ENCODE peak calls at places on chromosomes 6 and 20, in eight cellular contexts. One of them, this sample, is unnamed.

GRCh38 chr20:19670829-19671228 is 87.2 kb upstream of the RIN2 start:
- DNase-seq in HCT116: no peak
- DNase-seq in WERI-Rb-1: no peak
- DNase-seq in left ventricle myocardium inferior: no peak
- DNase-seq in cardiac muscle cell: no peak
- DNase-seq in GM23338: no peak
- DNase-seq in Panc1: no peak
- DNase-seq in OCI-LY7: no peak
- DNase-seq in this sample: no peak

GRCh38 chr6:24788031-24788665 is 10.6 kb downstream of the ARMH2 start:
- DNase-seq in HCT116: no peak
- DNase-seq in WERI-Rb-1: no peak
- DNase-seq in left ventricle myocardium inferior: no peak
- DNase-seq in cardiac muscle cell: no peak
- DNase-seq in GM23338: no peak
- DNase-seq in Panc1: no peak
- DNase-seq in OCI-LY7: no peak
- DNase-seq in this sample: no peak

GRCh38 chr6:87274660-87275273 is 47.6 kb upstream of the SMIM8 start:
- DNase-seq in HCT116: no peak
- DNase-seq in WERI-Rb-1: no peak
- DNase-seq in left ventricle myocardium inferior: no peak
- DNase-seq in cardiac muscle cell: no peak
- DNase-seq in GM23338: no peak
- DNase-seq in Panc1: no peak
- DNase-seq in OCI-LY7: no peak
- DNase-seq in this sample: peak; percentile 46

GRCh38 chr6:139752086-139752485 is 377.6 kb upstream of the CITED2 start:
- DNase-seq in HCT116: no peak
- DNase-seq in WERI-Rb-1: no peak
- DNase-seq in left ventricle myocardium inferior: no peak
- DNase-seq in cardiac muscle cell: no peak
- DNase-seq in GM23338: no peak
- DNase-seq in Panc1: no peak
- DNase-seq in OCI-LY7: no peak
- DNase-seq in this sample: no peak

GRCh38 chr20:57814529-57814928 is 104.7 kb upstream of the PMEPA1 start:
- DNase-seq in HCT116: no peak
- DNase-seq in WERI-Rb-1: no peak
- DNase-seq in left ventricle myocardium inferior: no peak
- DNase-seq in cardiac muscle cell: no peak
- DNase-seq in GM23338: no peak
- DNase-seq in Panc1: no peak
- DNase-seq in OCI-LY7: no peak
- DNase-seq in this sample: no peak

GRCh38 chr20:51837876-51838420 is 35.6 kb upstream of the SALL4 start:
- DNase-seq in HCT116: no peak
- DNase-seq in WERI-Rb-1: no peak
- DNase-seq in left ventricle myocardium inferior: no peak
- DNase-seq in cardiac muscle cell: no peak
- DNase-seq in GM23338: peak; percentile 17
- DNase-seq in Panc1: no peak
- DNase-seq in OCI-LY7: no peak
- DNase-seq in this sample: no peak

GRCh38 chr20:8399963-8400362 is 267.9 kb downstream of the PLCB1 start:
- DNase-seq in HCT116: no peak
- DNase-seq in WERI-Rb-1: no peak
- DNase-seq in left ventricle myocardium inferior: no peak
- DNase-seq in cardiac muscle cell: no peak
- DNase-seq in GM23338: no peak
- DNase-seq in Panc1: no peak
- DNase-seq in OCI-LY7: peak; percentile 93
- DNase-seq in this sample: no peak

GRCh38 chr20:13672657-13673056 is 33.9 kb upstream of the TASP1 start:
- DNase-seq in HCT116: no peak
- DNase-seq in WERI-Rb-1: no peak
- DNase-seq in left ventricle myocardium inferior: no peak
- DNase-seq in cardiac muscle cell: no peak
- DNase-seq in GM23338: no peak
- DNase-seq in Panc1: no peak
- DNase-seq in OCI-LY7: no peak
- DNase-seq in this sample: no peak

GRCh38 chr6:134453792-134454510 is 136.0 kb upstream of the SGK1 start:
- DNase-seq in HCT116: no peak
- DNase-seq in WERI-Rb-1: no peak
- DNase-seq in left ventricle myocardium inferior: no peak
- DNase-seq in cardiac muscle cell: no peak
- DNase-seq in GM23338: peak; percentile 82
- DNase-seq in Panc1: no peak
- DNase-seq in OCI-LY7: no peak
- DNase-seq in this sample: no peak

GRCh38 chr6:36346486-36346885 is 9.8 kb upstream of the BNIP5 start:
- DNase-seq in HCT116: no peak
- DNase-seq in WERI-Rb-1: no peak
- DNase-seq in left ventricle myocardium inferior: no peak
- DNase-seq in cardiac muscle cell: no peak
- DNase-seq in GM23338: no peak
- DNase-seq in Panc1: no peak
- DNase-seq in OCI-LY7: no peak
- DNase-seq in this sample: no peak

GRCh38 chr20:20199338-20200160 is 147.2 kb downstream of the CFAP61 start:
- DNase-seq in HCT116: no peak
- DNase-seq in WERI-Rb-1: no peak
- DNase-seq in left ventricle myocardium inferior: no peak
- DNase-seq in cardiac muscle cell: no peak
- DNase-seq in GM23338: peak; percentile 28
- DNase-seq in Panc1: no peak
- DNase-seq in OCI-LY7: no peak
- DNase-seq in this sample: no peak

GRCh38 chr6:53090576-53090975 is 25.4 kb downstream of the FBXO9 start:
- DNase-seq in HCT116: no peak
- DNase-seq in WERI-Rb-1: no peak
- DNase-seq in left ventricle myocardium inferior: no peak
- DNase-seq in cardiac muscle cell: no peak
- DNase-seq in GM23338: no peak
- DNase-seq in Panc1: no peak
- DNase-seq in OCI-LY7: no peak
- DNase-seq in this sample: peak; percentile 7

GRCh38 chr6:3139090-3139903 is 18.0 kb downstream of the TUBB2A start:
- DNase-seq in HCT116: no peak
- DNase-seq in WERI-Rb-1: no peak
- DNase-seq in left ventricle myocardium inferior: peak; percentile 50
- DNase-seq in cardiac muscle cell: no peak
- DNase-seq in GM23338: no peak
- DNase-seq in Panc1: no peak
- DNase-seq in OCI-LY7: peak; percentile 69
- DNase-seq in this sample: peak; percentile 43

GRCh38 chr20:18176318-18176785 is 38.7 kb downstream of the KAT14 start:
- DNase-seq in HCT116: no peak
- DNase-seq in WERI-Rb-1: peak; percentile 31
- DNase-seq in left ventricle myocardium inferior: no peak
- DNase-seq in cardiac muscle cell: no peak
- DNase-seq in GM23338: peak; percentile 67
- DNase-seq in Panc1: no peak
- DNase-seq in OCI-LY7: no peak
- DNase-seq in this sample: no peak
- TF ChIP-seq CTCF in HCT116: no peak
- TF ChIP-seq CTCF in WERI-Rb-1: no peak
- TF ChIP-seq CTCF in left ventricle myocardium inferior: no peak
- TF ChIP-seq CTCF in cardiac muscle cell: no peak
- TF ChIP-seq CTCF in GM23338: peak; percentile 19
- TF ChIP-seq CTCF in Panc1: no peak
- TF ChIP-seq CTCF in OCI-LY7: no peak
- TF ChIP-seq CTCF in this sample: no peak

GRCh38 chr6:107243471-107243870 is 128.2 kb upstream of the BEND3 start:
- DNase-seq in HCT116: no peak
- DNase-seq in WERI-Rb-1: no peak
- DNase-seq in left ventricle myocardium inferior: no peak
- DNase-seq in cardiac muscle cell: no peak
- DNase-seq in GM23338: no peak
- DNase-seq in Panc1: no peak
- DNase-seq in OCI-LY7: no peak
- DNase-seq in this sample: no peak

GRCh38 chr6:107246249-107246971 is 131.1 kb upstream of the BEND3 start:
- DNase-seq in HCT116: no peak
- DNase-seq in WERI-Rb-1: no peak
- DNase-seq in left ventricle myocardium inferior: no peak
- DNase-seq in cardiac muscle cell: no peak
- DNase-seq in GM23338: no peak
- DNase-seq in Panc1: no peak
- DNase-seq in OCI-LY7: no peak
- DNase-seq in this sample: no peak

GRCh38 chr6:107246972-107247615 is 131.8 kb upstream of the BEND3 start:
- DNase-seq in HCT116: no peak
- DNase-seq in WERI-Rb-1: no peak
- DNase-seq in left ventricle myocardium inferior: no peak
- DNase-seq in cardiac muscle cell: no peak
- DNase-seq in GM23338: no peak
- DNase-seq in Panc1: no peak
- DNase-seq in OCI-LY7: no peak
- DNase-seq in this sample: peak; percentile 50

GRCh38 chr6:107244742-107245470 is 129.6 kb upstream of the BEND3 start:
- DNase-seq in HCT116: no peak
- DNase-seq in WERI-Rb-1: no peak
- DNase-seq in left ventricle myocardium inferior: no peak
- DNase-seq in cardiac muscle cell: no peak
- DNase-seq in GM23338: no peak
- DNase-seq in Panc1: no peak
- DNase-seq in OCI-LY7: no peak
- DNase-seq in this sample: no peak

GRCh38 chr6:107244082-107244741 is 128.9 kb upstream of the BEND3 start:
- DNase-seq in HCT116: no peak
- DNase-seq in WERI-Rb-1: no peak
- DNase-seq in left ventricle myocardium inferior: no peak
- DNase-seq in cardiac muscle cell: no peak
- DNase-seq in GM23338: no peak
- DNase-seq in Panc1: no peak
- DNase-seq in OCI-LY7: no peak
- DNase-seq in this sample: peak; percentile 43
- H3K27ac ChIP-seq in HCT116: no peak overlapping the region
- H3K27ac ChIP-seq in WERI-Rb-1: no peak overlapping the region
- H3K27ac ChIP-seq in left ventricle myocardium inferior: no peak overlapping the region
- H3K27ac ChIP-seq in cardiac muscle cell: no peak overlapping the region
- H3K27ac ChIP-seq in GM23338: no peak overlapping the region
- H3K27ac ChIP-seq in Panc1: no peak overlapping the region
- H3K27ac ChIP-seq in OCI-LY7: no peak overlapping the region
- H3K27ac ChIP-seq in this sample: no peak overlapping the region

GRCh38 chr20:44196278-44196677 is 9.3 kb upstream of the JPH2 start:
- DNase-seq in HCT116: no peak
- DNase-seq in WERI-Rb-1: no peak
- DNase-seq in left ventricle myocardium inferior: no peak
- DNase-seq in cardiac muscle cell: no peak
- DNase-seq in GM23338: no peak
- DNase-seq in Panc1: no peak
- DNase-seq in OCI-LY7: no peak
- DNase-seq in this sample: no peak
- TF ChIP-seq CTCF in HCT116: peak; percentile 34
- TF ChIP-seq CTCF in WERI-Rb-1: no peak
- TF ChIP-seq CTCF in left ventricle myocardium inferior: no peak
- TF ChIP-seq CTCF in cardiac muscle cell: peak; percentile 19
- TF ChIP-seq CTCF in GM23338: no peak
- TF ChIP-seq CTCF in Panc1: no peak
- TF ChIP-seq CTCF in OCI-LY7: peak; percentile 57
- TF ChIP-seq CTCF in this sample: peak; percentile 49

DNA sequence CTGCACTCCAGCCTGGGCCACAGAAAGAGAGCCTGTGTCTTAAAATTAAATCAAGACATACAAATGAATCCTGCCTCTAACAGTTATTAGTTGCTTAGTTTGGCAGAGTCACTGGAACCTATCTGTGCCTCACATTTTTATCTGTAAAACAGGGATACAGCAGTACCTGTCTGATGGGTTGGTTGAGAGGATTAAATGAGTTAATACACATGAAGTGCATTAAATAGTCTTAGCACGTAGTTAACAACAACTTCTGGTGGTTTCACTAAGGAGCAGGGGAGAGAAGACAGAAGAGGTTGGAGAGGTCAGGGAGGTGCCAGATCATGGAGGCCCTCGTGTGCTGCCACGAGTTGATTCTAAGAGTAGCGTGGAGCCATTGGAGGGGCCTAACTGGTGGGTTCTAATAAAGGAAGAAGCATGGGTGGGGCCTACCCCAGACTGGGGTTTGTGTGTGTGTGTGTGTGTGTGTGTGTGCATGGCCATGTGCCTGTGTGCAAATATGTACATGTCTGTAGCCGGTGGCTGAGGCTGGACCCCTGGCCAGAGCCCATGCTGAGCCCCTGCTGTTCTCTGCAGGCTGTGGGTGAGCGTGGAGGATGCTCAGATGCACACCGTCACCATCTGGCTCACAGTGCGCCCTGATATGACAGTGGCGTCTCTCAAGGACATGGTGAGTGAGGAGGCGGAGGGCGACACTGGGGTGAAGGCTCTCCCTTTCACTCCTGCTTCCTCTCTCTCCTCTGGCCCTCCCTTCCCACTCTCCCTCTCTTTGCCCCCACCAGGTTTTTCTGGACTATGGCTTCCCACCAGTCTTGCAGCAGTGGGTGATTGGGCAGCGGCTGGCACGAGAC is 9.1 kb downstream of the RBCK1 start:
- DNase-seq in HCT116: no peak
- DNase-seq in WERI-Rb-1: no peak
- DNase-seq in left ventricle myocardium inferior: no peak
- DNase-seq in cardiac muscle cell: no peak
- DNase-seq in GM23338: no peak
- DNase-seq in Panc1: no peak
- DNase-seq in OCI-LY7: no peak
- DNase-seq in this sample: no peak
- H3K27ac ChIP-seq in HCT116: no peak overlapping the region
- H3K27ac ChIP-seq in WERI-Rb-1: no peak overlapping the region
- H3K27ac ChIP-seq in left ventricle myocardium inferior: no peak overlapping the region
- H3K27ac ChIP-seq in cardiac muscle cell: no peak overlapping the region
- H3K27ac ChIP-seq in GM23338: no peak overlapping the region
- H3K27ac ChIP-seq in Panc1: no peak overlapping the region
- H3K27ac ChIP-seq in OCI-LY7: no peak overlapping the region
- H3K27ac ChIP-seq in this sample: no peak overlapping the region